ENCODE peak calls at places on chromosome X, in eight cellular contexts. One of them, this sample, is unnamed.

GRCh38 chrX:150198776-150199175 is 164.3 kb upstream of the MAMLD1 start:
- DNase-seq in astrocyte of the spinal cord: peak
- DNase-seq in GM23338: no peak
- DNase-seq in GM12865: no peak
- DNase-seq in A549: no peak
- DNase-seq in pancreas: no peak
- DNase-seq in HFFc6: peak
- DNase-seq in K562: no peak
- DNase-seq in this sample: no peak

GRCh38 chrX:129525162-129525561 is 1.9 kb upstream of the SMARCA1 start:
- DNase-seq in astrocyte of the spinal cord: no peak
- DNase-seq in GM23338: no peak
- DNase-seq in GM12865: no peak
- DNase-seq in A549: peak
- DNase-seq in pancreas: no peak
- DNase-seq in HFFc6: no peak
- DNase-seq in K562: no peak
- DNase-seq in this sample: no peak

GRCh38 chrX:18424482-18425198 is 768 bp upstream of the CDKL5 start:
- DNase-seq in astrocyte of the spinal cord: peak
- DNase-seq in GM23338: peak
- DNase-seq in GM12865: peak
- DNase-seq in A549: peak
- DNase-seq in pancreas: peak
- DNase-seq in HFFc6: peak
- DNase-seq in K562: no peak
- DNase-seq in this sample: peak

GRCh38 chrX:153463031-153463430 is 7.3 kb downstream of the HAUS7 start:
- DNase-seq in astrocyte of the spinal cord: no peak
- DNase-seq in GM23338: no peak
- DNase-seq in GM12865: no peak
- DNase-seq in A549: no peak
- DNase-seq in pancreas: no peak
- DNase-seq in HFFc6: no peak
- DNase-seq in K562: no peak
- DNase-seq in this sample: no peak

GRCh38 chrX:39802354-39802753 is 295.4 kb downstream of the BCOR start:
- DNase-seq in astrocyte of the spinal cord: no peak
- DNase-seq in GM23338: peak
- DNase-seq in GM12865: no peak
- DNase-seq in A549: no peak
- DNase-seq in pancreas: no peak
- DNase-seq in HFFc6: no peak
- DNase-seq in K562: no peak
- DNase-seq in this sample: no peak

GRCh38 chrX:109533631-109534030 is 3.0 kb upstream of the NXT2 start:
- DNase-seq in astrocyte of the spinal cord: no peak
- DNase-seq in GM23338: no peak
- DNase-seq in GM12865: no peak
- DNase-seq in A549: no peak
- DNase-seq in pancreas: peak
- DNase-seq in HFFc6: no peak
- DNase-seq in K562: no peak
- DNase-seq in this sample: no peak

GRCh38 chrX:17944833-17945497 is 83.9 kb upstream of the RAI2 start:
- DNase-seq in astrocyte of the spinal cord: no peak
- DNase-seq in GM23338: peak
- DNase-seq in GM12865: peak
- DNase-seq in A549: peak
- DNase-seq in pancreas: no peak
- DNase-seq in HFFc6: no peak
- DNase-seq in K562: peak
- DNase-seq in this sample: peak

GRCh38 chrX:8728932-8729331 is 3.0 kb downstream of the ANOS1 start:
- DNase-seq in astrocyte of the spinal cord: no peak
- DNase-seq in GM23338: no peak
- DNase-seq in GM12865: no peak
- DNase-seq in A549: no peak
- DNase-seq in pancreas: no peak
- DNase-seq in HFFc6: no peak
- DNase-seq in K562: no peak
- DNase-seq in this sample: no peak

GRCh38 chrX:113929004-113929403 is 654.9 kb upstream of the HTR2C start:
- DNase-seq in astrocyte of the spinal cord: peak
- DNase-seq in GM23338: peak
- DNase-seq in GM12865: peak
- DNase-seq in A549: peak
- DNase-seq in pancreas: no peak
- DNase-seq in HFFc6: no peak
- DNase-seq in K562: peak
- DNase-seq in this sample: peak

GRCh38 chrX:12704706-12705105 is 86.5 kb upstream of the PRPS2 start:
- DNase-seq in astrocyte of the spinal cord: no peak
- DNase-seq in GM23338: no peak
- DNase-seq in GM12865: no peak
- DNase-seq in A549: no peak
- DNase-seq in pancreas: no peak
- DNase-seq in HFFc6: no peak
- DNase-seq in K562: no peak
- DNase-seq in this sample: no peak

GRCh38 chrX:12701625-12702024 is 89.6 kb upstream of the PRPS2 start:
- DNase-seq in astrocyte of the spinal cord: peak
- DNase-seq in GM23338: peak
- DNase-seq in GM12865: peak
- DNase-seq in A549: peak
- DNase-seq in pancreas: peak
- DNase-seq in HFFc6: peak
- DNase-seq in K562: peak
- DNase-seq in this sample: peak

GRCh38 chrX:12700745-12701144 is 90.5 kb upstream of the PRPS2 start:
- DNase-seq in astrocyte of the spinal cord: no peak
- DNase-seq in GM23338: no peak
- DNase-seq in GM12865: no peak
- DNase-seq in A549: no peak
- DNase-seq in pancreas: peak
- DNase-seq in HFFc6: no peak
- DNase-seq in K562: no peak
- DNase-seq in this sample: no peak

GRCh38 chrX:12702509-12703091 is 88.6 kb upstream of the PRPS2 start:
- DNase-seq in astrocyte of the spinal cord: no peak
- DNase-seq in GM23338: peak
- DNase-seq in GM12865: peak
- DNase-seq in A549: peak
- DNase-seq in pancreas: no peak
- DNase-seq in HFFc6: no peak
- DNase-seq in K562: peak
- DNase-seq in this sample: peak
- TF ChIP-seq CTCF in astrocyte of the spinal cord: peak
- TF ChIP-seq CTCF in GM23338: peak
- TF ChIP-seq CTCF in GM12865: peak
- TF ChIP-seq CTCF in A549: peak
- TF ChIP-seq CTCF in pancreas: no peak
- TF ChIP-seq CTCF in HFFc6: peak
- TF ChIP-seq CTCF in K562: peak
- TF ChIP-seq CTCF in this sample: peak

GRCh38 chrX:139204903-139205667 is 325.5 kb upstream of the F9 start:
- DNase-seq in astrocyte of the spinal cord: no peak
- DNase-seq in GM23338: peak
- DNase-seq in GM12865: peak
- DNase-seq in A549: peak
- DNase-seq in pancreas: peak
- DNase-seq in HFFc6: no peak
- DNase-seq in K562: peak
- DNase-seq in this sample: peak
- TF ChIP-seq CTCF in astrocyte of the spinal cord: no peak
- TF ChIP-seq CTCF in GM23338: no peak
- TF ChIP-seq CTCF in GM12865: no peak
- TF ChIP-seq CTCF in A549: no peak
- TF ChIP-seq CTCF in pancreas: no peak
- TF ChIP-seq CTCF in HFFc6: no peak
- TF ChIP-seq CTCF in K562: no peak
- TF ChIP-seq CTCF in this sample: peak

GRCh38 chrX:56763556-56764152 is 34.6 kb downstream of the NBDY start:
- DNase-seq in astrocyte of the spinal cord: peak
- DNase-seq in GM23338: peak
- DNase-seq in GM12865: peak
- DNase-seq in A549: no peak
- DNase-seq in pancreas: peak
- DNase-seq in HFFc6: no peak
- DNase-seq in K562: no peak
- DNase-seq in this sample: no peak
- TF ChIP-seq CTCF in astrocyte of the spinal cord: peak
- TF ChIP-seq CTCF in GM23338: no peak
- TF ChIP-seq CTCF in GM12865: peak
- TF ChIP-seq CTCF in A549: no peak
- TF ChIP-seq CTCF in pancreas: no peak
- TF ChIP-seq CTCF in HFFc6: no peak
- TF ChIP-seq CTCF in K562: no peak
- TF ChIP-seq CTCF in this sample: no peak

GRCh38 chrX:56733459-56734046 is 4.5 kb downstream of the NBDY start:
- DNase-seq in astrocyte of the spinal cord: peak
- DNase-seq in GM23338: peak
- DNase-seq in GM12865: peak
- DNase-seq in A549: peak
- DNase-seq in pancreas: peak
- DNase-seq in HFFc6: peak
- DNase-seq in K562: peak
- DNase-seq in this sample: peak
- TF ChIP-seq CTCF in astrocyte of the spinal cord: peak
- TF ChIP-seq CTCF in GM23338: peak
- TF ChIP-seq CTCF in GM12865: peak
- TF ChIP-seq CTCF in A549: peak
- TF ChIP-seq CTCF in pancreas: peak
- TF ChIP-seq CTCF in HFFc6: peak
- TF ChIP-seq CTCF in K562: peak
- TF ChIP-seq CTCF in this sample: peak

GRCh38 chrX:146278381-146278780 is 460.8 kb downstream of the SLITRK2 start:
- DNase-seq in astrocyte of the spinal cord: no peak
- DNase-seq in GM23338: peak
- DNase-seq in GM12865: no peak
- DNase-seq in A549: no peak
- DNase-seq in pancreas: no peak
- DNase-seq in HFFc6: no peak
- DNase-seq in K562: no peak
- DNase-seq in this sample: no peak
- TF ChIP-seq CTCF in astrocyte of the spinal cord: no peak
- TF ChIP-seq CTCF in GM23338: peak
- TF ChIP-seq CTCF in GM12865: no peak
- TF ChIP-seq CTCF in A549: no peak
- TF ChIP-seq CTCF in pancreas: no peak
- TF ChIP-seq CTCF in HFFc6: no peak
- TF ChIP-seq CTCF in K562: no peak
- TF ChIP-seq CTCF in this sample: peak

GRCh38 chrX:71616672-71617529 is 1.4 kb downstream of the CXCR3 start:
- DNase-seq in astrocyte of the spinal cord: no peak
- DNase-seq in GM23338: peak
- DNase-seq in GM12865: no peak
- DNase-seq in A549: no peak
- DNase-seq in pancreas: no peak
- DNase-seq in HFFc6: no peak
- DNase-seq in K562: no peak
- DNase-seq in this sample: no peak
- TF ChIP-seq CTCF in astrocyte of the spinal cord: no peak
- TF ChIP-seq CTCF in GM23338: no peak
- TF ChIP-seq CTCF in GM12865: no peak
- TF ChIP-seq CTCF in A549: no peak
- TF ChIP-seq CTCF in pancreas: no peak
- TF ChIP-seq CTCF in HFFc6: no peak
- TF ChIP-seq CTCF in K562: no peak
- TF ChIP-seq CTCF in this sample: no peak

GRCh38 chrX:41734530-41734929 is 10.5 kb downstream of the GPR82 start:
- DNase-seq in astrocyte of the spinal cord: no peak
- DNase-seq in GM23338: peak
- DNase-seq in GM12865: peak
- DNase-seq in A549: peak
- DNase-seq in pancreas: no peak
- DNase-seq in HFFc6: peak
- DNase-seq in K562: no peak
- DNase-seq in this sample: no peak
- TF ChIP-seq CTCF in astrocyte of the spinal cord: peak
- TF ChIP-seq CTCF in GM23338: peak
- TF ChIP-seq CTCF in GM12865: peak
- TF ChIP-seq CTCF in A549: peak
- TF ChIP-seq CTCF in pancreas: no peak
- TF ChIP-seq CTCF in HFFc6: peak
- TF ChIP-seq CTCF in K562: peak
- TF ChIP-seq CTCF in this sample: peak

GRCh38 chrX:48466696-48467095 is 3.4 kb downstream of the SLC38A5 start:
- DNase-seq in astrocyte of the spinal cord: no peak
- DNase-seq in GM23338: peak
- DNase-seq in GM12865: peak
- DNase-seq in A549: no peak
- DNase-seq in pancreas: no peak
- DNase-seq in HFFc6: no peak
- DNase-seq in K562: peak
- DNase-seq in this sample: no peak
- TF ChIP-seq CTCF in astrocyte of the spinal cord: peak
- TF ChIP-seq CTCF in GM23338: peak
- TF ChIP-seq CTCF in GM12865: peak
- TF ChIP-seq CTCF in A549: no peak
- TF ChIP-seq CTCF in pancreas: no peak
- TF ChIP-seq CTCF in HFFc6: peak
- TF ChIP-seq CTCF in K562: peak
- TF ChIP-seq CTCF in this sample: peak

DNA sequence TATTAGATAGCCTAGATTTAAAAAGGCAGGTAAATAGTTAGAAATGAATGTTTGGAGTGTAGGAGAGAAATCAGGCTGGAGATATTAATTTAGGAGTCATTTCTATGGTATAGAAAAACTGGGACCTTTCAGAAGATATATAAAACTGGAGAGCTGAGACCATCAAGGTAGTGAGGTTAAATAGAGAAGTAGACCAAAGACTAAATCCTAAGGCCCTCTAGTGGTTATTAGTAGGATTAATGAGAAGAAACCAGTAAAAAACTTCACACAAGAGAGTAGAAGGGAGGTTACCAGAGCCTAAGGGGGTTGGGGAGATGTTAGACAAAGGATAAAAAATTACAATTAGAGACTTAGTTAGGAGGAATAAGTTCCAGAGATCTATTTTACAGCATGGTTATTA is 351.0 kb upstream of the SPANXN1 start:
- DNase-seq in astrocyte of the spinal cord: no peak
- DNase-seq in GM23338: no peak
- DNase-seq in GM12865: no peak
- DNase-seq in A549: no peak
- DNase-seq in pancreas: no peak
- DNase-seq in HFFc6: no peak
- DNase-seq in K562: no peak
- DNase-seq in this sample: no peak
- TF ChIP-seq CTCF in astrocyte of the spinal cord: no peak
- TF ChIP-seq CTCF in GM23338: no peak
- TF ChIP-seq CTCF in GM12865: no peak
- TF ChIP-seq CTCF in A549: no peak
- TF ChIP-seq CTCF in pancreas: no peak
- TF ChIP-seq CTCF in HFFc6: peak
- TF ChIP-seq CTCF in K562: no peak
- TF ChIP-seq CTCF in this sample: peak

This sample was measured in neural crest cell.